ENCODE peak calls at places on chromosomes 13 and 19, in six cellular contexts. F, Y, T, Q, L and G are unnamed samples.

GRCh38 chr19:17720487-17720839 is 1.2 kb downstream of the MAP1S start:
- DNase-seq in T (no peak), Q (peak), L (no peak), F (no peak), Y (no peak), G (no peak)

GRCh38 chr13:48500652-48501197 is 32.2 kb downstream of the RCBTB2 start:
- DNase-seq in L (peak), T (peak), Q (peak), Y (no peak), F (no peak), G (peak)

GRCh38 chr13:37640499-37640898 is 41.9 kb upstream of the POSTN start:
- DNase-seq in Q (peak), F (no peak), T (peak), Y (no peak), L (peak), G (peak)

GRCh38 chr13:99124695-99125334 is 75.8 kb upstream of the UBAC2 start:
- DNase-seq in Y (no peak), L (peak), F (no peak), T (peak), Q (peak), G (peak)

GRCh38 chr13:51241720-51242119 is 19.5 kb downstream of the FAM124A start:
- DNase-seq in Y (no peak), T (peak), F (peak), Q (peak), L (peak), G (no peak)

GRCh38 chr19:3570619-3571018 is 2.1 kb upstream of the HMG20B start:
- DNase-seq in L (no peak), F (no peak), T (no peak), Y (no peak), Q (no peak), G (no peak)

GRCh38 chr19:29964171-29964570 is 22.1 kb downstream of the URI1 start:
- DNase-seq in F (no peak), Q (no peak), L (peak), T (peak), Y (no peak), G (no peak)

GRCh38 chr13:104975272-104975671 is 1560.2 kb downstream of the EFNB2 start:
- DNase-seq in F (no peak), T (no peak), L (no peak), Q (no peak), Y (no peak), G (no peak)